ENCODE peak calls at places on chromosomes 1 and 21, in five cellular contexts. One of them, this sample, is unnamed.
A peak's percentile ranks its signal among the peaks of the same experiment; 100 is the strongest.

GRCh38 chr1:207030522-207031009 is 2.0 kb downstream of the C1orf116 start:
- DNase-seq in heart right ventricle: no peak
- DNase-seq in neural progenitor cell: no peak
- DNase-seq in astrocyte: no peak
- DNase-seq in mammary epithelial cell: peak; percentile 57
- DNase-seq in this sample: no peak

GRCh38 chr1:245197911-245198379 is 43.2 kb downstream of the KIF26B start:
- DNase-seq in astrocyte: peak; percentile 85
- DNase-seq in neural progenitor cell: no peak
- DNase-seq in heart right ventricle: no peak
- DNase-seq in mammary epithelial cell: peak; percentile 17
- DNase-seq in this sample: no peak

GRCh38 chr1:178958491-178958890 is 67.2 kb upstream of the FAM20B start:
- DNase-seq in astrocyte: no peak
- DNase-seq in neural progenitor cell: no peak
- DNase-seq in mammary epithelial cell: no peak
- DNase-seq in heart right ventricle: no peak
- DNase-seq in this sample: no peak

GRCh38 chr1:29783501-29784275 is 547.4 kb downstream of the PTPRU start:
- DNase-seq in mammary epithelial cell: no peak
- DNase-seq in astrocyte: no peak
- DNase-seq in heart right ventricle: no peak
- DNase-seq in neural progenitor cell: no peak
- DNase-seq in this sample: no peak

GRCh38 chr1:178739285-178740045 is 14.4 kb downstream of the RALGPS2 start:
- DNase-seq in neural progenitor cell: no peak
- DNase-seq in heart right ventricle: no peak
- DNase-seq in mammary epithelial cell: peak; percentile 71
- DNase-seq in astrocyte: no peak
- DNase-seq in this sample: no peak

GRCh38 chr1:167839009-167839408 is 74.9 kb downstream of the ADCY10 start:
- DNase-seq in astrocyte: no peak
- DNase-seq in neural progenitor cell: no peak
- DNase-seq in heart right ventricle: no peak
- DNase-seq in mammary epithelial cell: no peak
- DNase-seq in this sample: no peak

GRCh38 chr1:51899022-51899421 is 20.5 kb upstream of the NRDC start:
- DNase-seq in neural progenitor cell: no peak
- DNase-seq in astrocyte: peak; percentile 35
- DNase-seq in heart right ventricle: no peak
- DNase-seq in mammary epithelial cell: no peak
- DNase-seq in this sample: no peak

GRCh38 chr1:180185281-180185680 is 30.6 kb downstream of the QSOX1 start:
- DNase-seq in mammary epithelial cell: no peak
- DNase-seq in astrocyte: no peak
- DNase-seq in heart right ventricle: no peak
- DNase-seq in neural progenitor cell: no peak
- DNase-seq in this sample: peak; percentile 50

GRCh38 chr1:234067584-234067983 is 163.1 kb downstream of the SLC35F3 start:
- DNase-seq in heart right ventricle: no peak
- DNase-seq in mammary epithelial cell: no peak
- DNase-seq in neural progenitor cell: no peak
- DNase-seq in astrocyte: no peak
- DNase-seq in this sample: no peak

GRCh38 chr1:9629445-9630201 is 21.9 kb upstream of the PIK3CD start:
- DNase-seq in mammary epithelial cell: no peak
- DNase-seq in astrocyte: no peak
- DNase-seq in heart right ventricle: peak; percentile 62
- DNase-seq in neural progenitor cell: no peak
- DNase-seq in this sample: no peak

GRCh38 chr1:9270290-9270900 is 22.3 kb upstream of the SPSB1 start:
- DNase-seq in mammary epithelial cell: peak; percentile 20
- DNase-seq in heart right ventricle: peak; percentile 47
- DNase-seq in astrocyte: no peak
- DNase-seq in neural progenitor cell: peak; percentile 39
- DNase-seq in this sample: no peak

GRCh38 chr1:35533596-35533995 is 23.6 kb downstream of the KIAA0319L start:
- DNase-seq in heart right ventricle: no peak
- DNase-seq in astrocyte: no peak
- DNase-seq in mammary epithelial cell: no peak
- DNase-seq in neural progenitor cell: no peak
- DNase-seq in this sample: no peak

GRCh38 chr1:180131510-180131909 is 23.2 kb upstream of the QSOX1 start:
- DNase-seq in heart right ventricle: no peak
- DNase-seq in astrocyte: peak; percentile 81
- DNase-seq in mammary epithelial cell: peak; percentile 52
- DNase-seq in neural progenitor cell: no peak
- DNase-seq in this sample: no peak

GRCh38 chr1:56322211-56322610 is 257.2 kb downstream of the PLPP3 start:
- DNase-seq in neural progenitor cell: peak; percentile 24
- DNase-seq in heart right ventricle: no peak
- DNase-seq in mammary epithelial cell: no peak
- DNase-seq in astrocyte: no peak
- DNase-seq in this sample: no peak

GRCh38 chr1:81305997-81306452 is 494.7 kb upstream of the ADGRL2 start:
- DNase-seq in mammary epithelial cell: peak; percentile 36
- DNase-seq in astrocyte: peak; percentile 51
- DNase-seq in neural progenitor cell: peak; percentile 62
- DNase-seq in heart right ventricle: no peak
- DNase-seq in this sample: no peak

GRCh38 chr1:106620521-106620954 is 435.9 kb upstream of the PRMT6 start:
- DNase-seq in mammary epithelial cell: peak; percentile 96
- DNase-seq in heart right ventricle: no peak
- DNase-seq in neural progenitor cell: no peak
- DNase-seq in astrocyte: peak; percentile 77
- DNase-seq in this sample: peak; percentile 41

GRCh38 chr1:113917400-113918082 is 11.6 kb upstream of the HIPK1 start:
- DNase-seq in mammary epithelial cell: peak; percentile 90
- DNase-seq in astrocyte: no peak
- DNase-seq in heart right ventricle: no peak
- DNase-seq in neural progenitor cell: no peak
- DNase-seq in this sample: no peak

GRCh38 chr1:175564723-175565122 is 178.7 kb downstream of the TNR start:
- DNase-seq in astrocyte: no peak
- DNase-seq in mammary epithelial cell: no peak
- DNase-seq in heart right ventricle: no peak
- DNase-seq in neural progenitor cell: no peak
- DNase-seq in this sample: no peak

GRCh38 chr1:184502154-184502553 is 115.3 kb downstream of the C1orf21 start:
- DNase-seq in mammary epithelial cell: no peak
- DNase-seq in astrocyte: no peak
- DNase-seq in neural progenitor cell: no peak
- DNase-seq in heart right ventricle: no peak
- DNase-seq in this sample: no peak

GRCh38 chr1:220123889-220124288 is 30.0 kb downstream of the IARS2 start:
- DNase-seq in astrocyte: no peak
- DNase-seq in mammary epithelial cell: no peak
- DNase-seq in heart right ventricle: no peak
- DNase-seq in neural progenitor cell: peak; percentile 17
- DNase-seq in this sample: no peak

GRCh38 chr1:8889925-8890785 is 11.7 kb upstream of the ENO1 start:
- DNase-seq in mammary epithelial cell: peak; percentile 95
- DNase-seq in astrocyte: peak; percentile 90
- DNase-seq in neural progenitor cell: no peak
- DNase-seq in heart right ventricle: peak; percentile 89
- DNase-seq in this sample: peak; percentile 90

GRCh38 chr1:26584022-26584485 is 54.5 kb downstream of the RPS6KA1 start:
- DNase-seq in neural progenitor cell: peak; percentile 38
- DNase-seq in mammary epithelial cell: no peak
- DNase-seq in heart right ventricle: no peak
- DNase-seq in astrocyte: no peak
- DNase-seq in this sample: no peak

GRCh38 chr1:16175610-16176553 is 20.0 kb upstream of the EPHA2 start:
- DNase-seq in astrocyte: peak; percentile 84
- DNase-seq in mammary epithelial cell: peak; percentile 77
- DNase-seq in neural progenitor cell: peak; percentile 53
- DNase-seq in heart right ventricle: peak; percentile 92
- DNase-seq in this sample: peak; percentile 96

GRCh38 chr1:205441716-205442050 is 14.2 kb downstream of the BLACAT1 start:
- DNase-seq in astrocyte: no peak
- DNase-seq in neural progenitor cell: no peak
- DNase-seq in heart right ventricle: no peak
- DNase-seq in mammary epithelial cell: no peak
- DNase-seq in this sample: no peak

GRCh38 chr1:43313771-43314170 is 13.0 kb downstream of the TIE1 start:
- DNase-seq in neural progenitor cell: no peak
- DNase-seq in mammary epithelial cell: no peak
- DNase-seq in astrocyte: no peak
- DNase-seq in heart right ventricle: no peak
- DNase-seq in this sample: no peak

GRCh38 chr1:196309386-196309785 is 298.9 kb downstream of the KCNT2 start:
- DNase-seq in neural progenitor cell: no peak
- DNase-seq in astrocyte: peak; percentile 14
- DNase-seq in heart right ventricle: no peak
- DNase-seq in mammary epithelial cell: peak; percentile 21
- DNase-seq in this sample: no peak

GRCh38 chr21:45592626-45593134 is 50.4 kb upstream of the SLC19A1 start:
- DNase-seq in heart right ventricle: no peak
- DNase-seq in astrocyte: no peak
- DNase-seq in neural progenitor cell: no peak
- DNase-seq in mammary epithelial cell: no peak
- DNase-seq in this sample: peak; percentile 48

GRCh38 chr21:25960423-25960822 is 210.1 kb downstream of the APP start:
- DNase-seq in mammary epithelial cell: no peak
- DNase-seq in heart right ventricle: no peak
- DNase-seq in astrocyte: no peak
- DNase-seq in neural progenitor cell: peak; percentile 78
- DNase-seq in this sample: no peak

GRCh38 chr1:191671236-191671635 is 487.0 kb upstream of the RGS18 start:
- DNase-seq in neural progenitor cell: no peak
- DNase-seq in heart right ventricle: no peak
- DNase-seq in astrocyte: peak; percentile 70
- DNase-seq in mammary epithelial cell: no peak
- DNase-seq in this sample: no peak

GRCh38 chr1:7785108-7785507 is 1.0 kb downstream of the PER3 start:
- DNase-seq in astrocyte: no peak
- DNase-seq in mammary epithelial cell: no peak
- DNase-seq in heart right ventricle: no peak
- DNase-seq in neural progenitor cell: no peak
- DNase-seq in this sample: no peak

GRCh38 chr1:19708558-19708957 is 43.9 kb downstream of the HTR6 start:
- DNase-seq in mammary epithelial cell: no peak
- DNase-seq in heart right ventricle: no peak
- DNase-seq in astrocyte: no peak
- DNase-seq in neural progenitor cell: no peak
- DNase-seq in this sample: no peak

GRCh38 chr1:234844479-234845031 is 234.6 kb upstream of the IRF2BP2 start:
- DNase-seq in heart right ventricle: no peak
- DNase-seq in neural progenitor cell: no peak
- DNase-seq in mammary epithelial cell: no peak
- DNase-seq in astrocyte: peak; percentile 44
- DNase-seq in this sample: no peak

GRCh38 chr1:30726254-30726653 is 2.9 kb upstream of the MATN1 start:
- DNase-seq in neural progenitor cell: no peak
- DNase-seq in astrocyte: no peak
- DNase-seq in mammary epithelial cell: no peak
- DNase-seq in heart right ventricle: no peak
- DNase-seq in this sample: no peak

GRCh38 chr1:45925728-45926287 is 122.4 kb downstream of the MAST2 start:
- DNase-seq in mammary epithelial cell: no peak
- DNase-seq in astrocyte: no peak
- DNase-seq in neural progenitor cell: no peak
- DNase-seq in heart right ventricle: no peak
- DNase-seq in this sample: no peak

GRCh38 chr1:64209221-64209620 is 5.8 kb downstream of the UBE2U start:
- DNase-seq in mammary epithelial cell: no peak
- DNase-seq in heart right ventricle: no peak
- DNase-seq in astrocyte: no peak
- DNase-seq in neural progenitor cell: no peak
- DNase-seq in this sample: no peak

DNA sequence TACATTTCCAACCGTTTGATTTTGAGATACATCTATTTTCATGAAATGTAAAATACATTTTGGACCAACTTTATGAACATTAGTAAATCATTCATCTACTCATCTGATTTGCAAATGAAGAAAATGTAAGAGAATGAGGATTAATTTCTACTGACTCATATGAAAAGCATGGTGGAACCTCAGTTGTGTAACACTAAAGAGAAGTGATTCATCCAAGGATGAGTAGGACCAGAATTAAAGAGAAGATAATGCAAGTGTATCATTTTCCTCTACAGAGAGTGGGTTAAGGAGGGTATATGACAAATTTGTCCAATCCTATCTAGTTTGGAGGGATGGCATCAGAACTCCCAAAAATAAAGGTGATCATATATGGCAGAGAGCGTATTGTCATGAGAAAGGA is 1967.6 kb downstream of the MRPL39 start:
- DNase-seq in heart right ventricle: no peak
- DNase-seq in mammary epithelial cell: no peak
- DNase-seq in neural progenitor cell: no peak
- DNase-seq in astrocyte: no peak
- DNase-seq in this sample: no peak
- TF ChIP-seq CTCF in heart right ventricle: no peak
- TF ChIP-seq CTCF in mammary epithelial cell: no peak
- TF ChIP-seq CTCF in neural progenitor cell: no peak
- TF ChIP-seq CTCF in astrocyte: no peak
- TF ChIP-seq CTCF in this sample: no peak

GRCh38 chr1:158333405-158334145 is 2.2 kb upstream of the CD1B start:
- DNase-seq in mammary epithelial cell: no peak
- DNase-seq in heart right ventricle: no peak
- DNase-seq in neural progenitor cell: no peak
- DNase-seq in astrocyte: no peak
- DNase-seq in this sample: no peak
- H3K4me1 ChIP-seq in mammary epithelial cell: no peaks in the 10 kb centered on the region
- H3K4me1 ChIP-seq in heart right ventricle: no peaks in the 10 kb centered on the region
- H3K4me1 ChIP-seq in neural progenitor cell: no peaks in the 10 kb centered on the region
- H3K4me1 ChIP-seq in astrocyte: no peaks in the 10 kb centered on the region
- H3K4me1 ChIP-seq in this sample: no peaks in the 10 kb centered on the region

GRCh38 chr1:99751877-99752504 is 14.4 kb downstream of the FRRS1 start:
- DNase-seq in heart right ventricle: no peak
- DNase-seq in mammary epithelial cell: no peak
- DNase-seq in neural progenitor cell: no peak
- DNase-seq in astrocyte: no peak
- DNase-seq in this sample: no peak
- H3K4me3 ChIP-seq in heart right ventricle: no peak overlapping the region
- H3K4me3 ChIP-seq in mammary epithelial cell: no peak overlapping the region
- H3K4me3 ChIP-seq in neural progenitor cell: no peak overlapping the region
- H3K4me3 ChIP-seq in astrocyte: no peak overlapping the region
- H3K4me3 ChIP-seq in this sample: no peak overlapping the region

DNA sequence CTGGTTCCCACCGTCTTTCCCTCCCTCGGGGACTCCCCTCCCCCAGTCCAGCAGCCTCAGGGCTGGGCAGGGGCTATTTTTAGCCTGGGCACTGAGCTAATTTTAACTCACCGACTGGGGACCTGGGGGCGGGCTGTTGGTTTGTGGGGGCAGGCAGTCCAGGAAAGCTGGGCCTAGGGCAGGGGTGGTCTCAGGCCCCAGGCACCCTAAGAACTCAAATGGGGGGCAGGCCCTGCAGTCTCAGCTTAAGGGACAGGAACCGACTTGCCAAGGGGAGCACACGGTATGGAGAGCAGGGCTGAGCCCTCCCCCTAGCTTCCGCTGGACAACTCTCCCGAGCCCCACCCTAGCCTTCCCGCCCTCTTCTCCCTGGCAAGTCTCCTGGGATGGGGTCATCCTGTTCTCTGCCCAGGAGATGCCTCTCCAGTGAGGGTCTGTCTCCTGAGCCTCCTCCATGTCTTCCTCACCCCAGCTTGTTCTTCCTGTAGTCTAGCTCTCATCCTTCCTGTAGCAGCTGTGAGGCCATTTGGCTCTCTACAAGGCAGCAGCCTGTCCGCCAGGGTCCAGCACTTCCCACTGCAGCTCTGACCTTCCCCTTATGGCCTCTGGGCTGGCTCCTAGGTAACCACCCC is 10.1 kb downstream of the MEF2D start:
- DNase-seq in astrocyte: no peak
- DNase-seq in neural progenitor cell: peak; percentile 66
- DNase-seq in mammary epithelial cell: no peak
- DNase-seq in heart right ventricle: peak; percentile 63
- DNase-seq in this sample: no peak
- TF ChIP-seq CTCF in astrocyte: no peak
- TF ChIP-seq CTCF in neural progenitor cell: peak; percentile 36
- TF ChIP-seq CTCF in mammary epithelial cell: no peak
- TF ChIP-seq CTCF in heart right ventricle: peak; percentile 29
- TF ChIP-seq CTCF in this sample: no peak